ENCODE peak calls at places on chromosomes 3 and 15, in eight cellular contexts. U is iris pigment epithelial cell; Q is mucosa of gallbladder; F is GM03348; N is GDM1; P is naive B cell; B is activated T-helper 1 cell treated with anti-CD3 and anti-CD28 coated beads, Interleukin-12 subunit alpha, Interleukin-12 subunit beta, Interleukin-2, Interleukin-4 antibody, amounts not matched to agents 30 ng/mL and 10 ng/mL and 1 ng/mL, durations not matched to agents 14 hours and 24 hours and 36 hours; L is KBM-7. H is an unnamed sample.

GRCh38 chr3:198028718-198029117 is 68.7 kb downstream of the LMLN start:
- DNase-seq in U (peak), Q (no peak), F (peak), N (no peak), P (no peak), B (no peak), L (no peak), H (no peak)

GRCh38 chr15:83010709-83011270 is 649 bp downstream of the C15orf40 start:
- DNase-seq in U (peak), Q (peak), F (peak), N (peak), P (peak), B (peak), L (peak), H (peak)

GRCh38 chr3:166123576-166123975 is 286.4 kb upstream of the BCHE start:
- DNase-seq in U (peak), Q (no peak), F (no peak), N (no peak), P (no peak), B (no peak), L (no peak), H (no peak)

GRCh38 chr15:30943654-30944335 is 40.1 kb downstream of the FAN1 start:
- DNase-seq in U (peak), Q (no peak), F (no peak), N (no peak), P (no peak), B (no peak), L (no peak), H (no peak)

GRCh38 chr3:118548434-118548833 is 486.2 kb downstream of the IGSF11 start:
- DNase-seq in U (peak), Q (no peak), F (no peak), N (no peak), P (no peak), B (no peak), L (no peak), H (no peak)

GRCh38 chr3:148006508-148006907 is 597.3 kb downstream of the ZIC1 start:
- DNase-seq in U (peak), Q (no peak), F (peak), N (no peak), P (no peak), B (no peak), L (no peak), H (no peak)

GRCh38 chr15:57045741-57046382 is 127.4 kb downstream of the TCF12 start:
- DNase-seq in U (no peak), Q (no peak), F (no peak), N (no peak), P (no peak), B (no peak), L (no peak), H (no peak)

GRCh38 chr15:43225201-43225949 is 4.6 kb upstream of the EPB42 start:
- DNase-seq in U (peak), Q (peak), F (peak), N (peak), P (peak), B (peak), L (peak), H (peak)

GRCh38 chr3:123372789-123373534 is 75.9 kb downstream of the ADCY5 start:
- DNase-seq in U (no peak), Q (no peak), F (no peak), N (no peak), P (no peak), B (no peak), L (no peak), H (no peak)

GRCh38 chr3:190673157-190673556 is 159.3 kb downstream of the IL1RAP start:
- DNase-seq in U (peak), Q (no peak), F (peak), N (no peak), P (no peak), B (no peak), L (no peak), H (no peak)

H was measured in uterus.